ENCODE peak calls at places on chromosomes 3 and 15, in six cellular contexts. One of them, this sample, is unnamed.

GRCh38 chr3:119342176-119342575 is 48.0 kb downstream of the ARHGAP31 start:
- DNase-seq in IMR-90: no peak
- DNase-seq in mesendoderm: no peak
- DNase-seq in trophoblast cell: no peak
- DNase-seq in neuronal stem cell: no peak
- DNase-seq in H1: no peak
- DNase-seq in this sample: no peak

GRCh38 chr3:114973576-114973975 is 173.5 kb downstream of the ZBTB20 start:
- DNase-seq in IMR-90: no peak
- DNase-seq in mesendoderm: no peak
- DNase-seq in trophoblast cell: no peak
- DNase-seq in neuronal stem cell: peak
- DNase-seq in H1: no peak
- DNase-seq in this sample: no peak

GRCh38 chr3:146380052-146380451 is 89.3 kb downstream of the PLSCR2 start:
- DNase-seq in IMR-90: no peak
- DNase-seq in mesendoderm: no peak
- DNase-seq in trophoblast cell: no peak
- DNase-seq in neuronal stem cell: no peak
- DNase-seq in H1: no peak
- DNase-seq in this sample: no peak

GRCh38 chr3:49017978-49018706 is at the start of gene DALRD3:
- DNase-seq in IMR-90: peak
- DNase-seq in mesendoderm: peak
- DNase-seq in trophoblast cell: peak
- DNase-seq in neuronal stem cell: peak
- DNase-seq in H1: peak
- DNase-seq in this sample: peak

GRCh38 chr15:52289629-52290081 is 5.9 kb downstream of the MYO5C start:
- DNase-seq in IMR-90: no peak
- DNase-seq in mesendoderm: peak
- DNase-seq in trophoblast cell: no peak
- DNase-seq in neuronal stem cell: no peak
- DNase-seq in H1: peak
- DNase-seq in this sample: no peak

GRCh38 chr3:22922317-22922716 is 280.8 kb upstream of the UBE2E2 start:
- DNase-seq in IMR-90: peak
- DNase-seq in mesendoderm: peak
- DNase-seq in trophoblast cell: no peak
- DNase-seq in neuronal stem cell: no peak
- DNase-seq in H1: no peak
- DNase-seq in this sample: peak

GRCh38 chr3:38579146-38579545 is 70.3 kb downstream of the SCN5A start:
- DNase-seq in IMR-90: no peak
- DNase-seq in mesendoderm: peak
- DNase-seq in trophoblast cell: peak
- DNase-seq in neuronal stem cell: no peak
- DNase-seq in H1: peak
- DNase-seq in this sample: no peak

GRCh38 chr3:96012941-96013340 is 801.5 kb upstream of the EPHA6 start:
- DNase-seq in IMR-90: no peak
- DNase-seq in mesendoderm: no peak
- DNase-seq in trophoblast cell: no peak
- DNase-seq in neuronal stem cell: no peak
- DNase-seq in H1: no peak
- DNase-seq in this sample: no peak

GRCh38 chr15:78162038-78162437 is 12.9 kb downstream of the IDH3A start:
- DNase-seq in IMR-90: no peak
- DNase-seq in mesendoderm: no peak
- DNase-seq in trophoblast cell: no peak
- DNase-seq in neuronal stem cell: no peak
- DNase-seq in H1: no peak
- DNase-seq in this sample: no peak

GRCh38 chr3:58560771-58561311 is 16.4 kb downstream of the FAM107A start:
- DNase-seq in IMR-90: peak
- DNase-seq in mesendoderm: peak
- DNase-seq in trophoblast cell: peak
- DNase-seq in neuronal stem cell: peak
- DNase-seq in H1: peak
- DNase-seq in this sample: peak

GRCh38 chr3:162492446-162493081 is 996.0 kb downstream of the OTOL1 start:
- DNase-seq in IMR-90: peak
- DNase-seq in mesendoderm: no peak
- DNase-seq in trophoblast cell: peak
- DNase-seq in neuronal stem cell: no peak
- DNase-seq in H1: no peak
- DNase-seq in this sample: peak

GRCh38 chr15:92848852-92849598 is 51.1 kb upstream of the CHD2 start:
- DNase-seq in IMR-90: peak
- DNase-seq in mesendoderm: no peak
- DNase-seq in trophoblast cell: no peak
- DNase-seq in neuronal stem cell: no peak
- DNase-seq in H1: no peak
- DNase-seq in this sample: peak

GRCh38 chr15:52318729-52319500 is 23.3 kb upstream of the MYO5C start:
- DNase-seq in IMR-90: no peak
- DNase-seq in mesendoderm: no peak
- DNase-seq in trophoblast cell: no peak
- DNase-seq in neuronal stem cell: no peak
- DNase-seq in H1: no peak
- DNase-seq in this sample: no peak

GRCh38 chr3:43879166-43879565 is 188.4 kb downstream of the ABHD5 start:
- DNase-seq in IMR-90: no peak
- DNase-seq in mesendoderm: peak
- DNase-seq in trophoblast cell: peak
- DNase-seq in neuronal stem cell: peak
- DNase-seq in H1: peak
- DNase-seq in this sample: no peak

GRCh38 chr3:171458056-171458856 is 1.9 kb downstream of the TNIK start:
- DNase-seq in IMR-90: no peak
- DNase-seq in mesendoderm: peak
- DNase-seq in trophoblast cell: no peak
- DNase-seq in neuronal stem cell: peak
- DNase-seq in H1: no peak
- DNase-seq in this sample: peak

GRCh38 chr3:118960876-118961275 is 73.8 kb downstream of the IGSF11 start:
- DNase-seq in IMR-90: no peak
- DNase-seq in mesendoderm: no peak
- DNase-seq in trophoblast cell: no peak
- DNase-seq in neuronal stem cell: no peak
- DNase-seq in H1: no peak
- DNase-seq in this sample: no peak

GRCh38 chr3:9902372-9903237 is at the start of gene IL17RE:
- DNase-seq in IMR-90: no peak
- DNase-seq in mesendoderm: no peak
- DNase-seq in trophoblast cell: no peak
- DNase-seq in neuronal stem cell: no peak
- DNase-seq in H1: peak
- DNase-seq in this sample: no peak

GRCh38 chr3:55750525-55750924 is 263.4 kb upstream of the WNT5A start:
- DNase-seq in IMR-90: peak
- DNase-seq in mesendoderm: no peak
- DNase-seq in trophoblast cell: peak
- DNase-seq in neuronal stem cell: no peak
- DNase-seq in H1: no peak
- DNase-seq in this sample: peak

GRCh38 chr15:95097366-95097765 is 866.0 kb downstream of the MCTP2 start:
- DNase-seq in IMR-90: no peak
- DNase-seq in mesendoderm: no peak
- DNase-seq in trophoblast cell: no peak
- DNase-seq in neuronal stem cell: no peak
- DNase-seq in H1: no peak
- DNase-seq in this sample: no peak

GRCh38 chr3:64357481-64357880 is 132.2 kb upstream of the PRICKLE2 start:
- DNase-seq in IMR-90: no peak
- DNase-seq in mesendoderm: no peak
- DNase-seq in trophoblast cell: no peak
- DNase-seq in neuronal stem cell: no peak
- DNase-seq in H1: no peak
- DNase-seq in this sample: no peak

GRCh38 chr15:25372298-25372697 is 66.5 kb downstream of the UBE3A start:
- DNase-seq in IMR-90: peak
- DNase-seq in mesendoderm: no peak
- DNase-seq in trophoblast cell: no peak
- DNase-seq in neuronal stem cell: no peak
- DNase-seq in H1: no peak
- DNase-seq in this sample: peak

GRCh38 chr3:39149498-39150169 is 3.8 kb downstream of the CSRNP1 start:
- DNase-seq in IMR-90: no peak
- DNase-seq in mesendoderm: no peak
- DNase-seq in trophoblast cell: no peak
- DNase-seq in neuronal stem cell: no peak
- DNase-seq in H1: no peak
- DNase-seq in this sample: no peak

GRCh38 chr3:55540579-55540978 is 53.5 kb upstream of the WNT5A start:
- DNase-seq in IMR-90: no peak
- DNase-seq in mesendoderm: peak
- DNase-seq in trophoblast cell: no peak
- DNase-seq in neuronal stem cell: no peak
- DNase-seq in H1: no peak
- DNase-seq in this sample: no peak

GRCh38 chr15:69573815-69574472 is 121.3 kb downstream of the RPLP1 start:
- DNase-seq in IMR-90: peak
- DNase-seq in mesendoderm: no peak
- DNase-seq in trophoblast cell: no peak
- DNase-seq in neuronal stem cell: no peak
- DNase-seq in H1: no peak
- DNase-seq in this sample: peak

GRCh38 chr15:64807051-64807749 is 18.2 kb downstream of the PIF1 start:
- DNase-seq in IMR-90: no peak
- DNase-seq in mesendoderm: peak
- DNase-seq in trophoblast cell: no peak
- DNase-seq in neuronal stem cell: no peak
- DNase-seq in H1: peak
- DNase-seq in this sample: no peak
- H3K4ac ChIP-seq in IMR-90: no peak
- H3K4ac ChIP-seq in mesendoderm: peak
- H3K4ac ChIP-seq in trophoblast cell: no peak
- H3K4ac ChIP-seq in neuronal stem cell: no peak
- H3K4ac ChIP-seq in H1: peak
- H3K4ac ChIP-seq in this sample: no peak

DNA sequence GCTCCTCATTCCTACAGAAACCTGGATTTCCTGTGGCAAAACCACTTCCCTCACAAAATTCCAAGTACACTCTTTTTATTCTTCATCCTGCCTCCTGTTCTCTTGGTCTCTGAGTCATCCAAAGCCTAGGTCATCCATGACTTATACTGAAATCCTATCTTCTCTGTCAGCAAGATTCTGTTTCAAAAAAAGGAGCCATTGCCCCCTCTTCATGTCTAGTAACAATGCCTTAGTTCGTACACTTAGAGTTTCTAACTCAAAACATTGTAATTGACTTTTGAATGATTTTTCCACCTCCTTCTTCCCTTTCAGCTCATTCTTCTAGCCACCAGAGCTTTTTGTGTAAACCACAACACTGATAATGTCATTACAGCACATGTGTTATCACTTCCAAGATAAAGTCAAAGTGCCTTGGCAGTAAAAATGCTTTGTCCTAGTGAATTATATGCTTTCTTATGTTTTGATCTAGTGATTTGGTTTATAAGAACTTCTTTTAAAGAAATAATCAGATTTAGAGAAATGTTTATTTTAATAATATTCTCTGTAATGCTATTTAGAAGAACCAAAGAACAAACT is 256.5 kb upstream of the NECTIN3 start:
- DNase-seq in IMR-90: peak
- DNase-seq in mesendoderm: peak
- DNase-seq in trophoblast cell: no peak
- DNase-seq in neuronal stem cell: no peak
- DNase-seq in H1: no peak
- DNase-seq in this sample: peak
- H3K4me3 ChIP-seq in IMR-90: peak
- H3K4me3 ChIP-seq in mesendoderm: no peak
- H3K4me3 ChIP-seq in trophoblast cell: no peak
- H3K4me3 ChIP-seq in neuronal stem cell: no peak
- H3K4me3 ChIP-seq in H1: no peak
- H3K4me3 ChIP-seq in this sample: peak

DNA sequence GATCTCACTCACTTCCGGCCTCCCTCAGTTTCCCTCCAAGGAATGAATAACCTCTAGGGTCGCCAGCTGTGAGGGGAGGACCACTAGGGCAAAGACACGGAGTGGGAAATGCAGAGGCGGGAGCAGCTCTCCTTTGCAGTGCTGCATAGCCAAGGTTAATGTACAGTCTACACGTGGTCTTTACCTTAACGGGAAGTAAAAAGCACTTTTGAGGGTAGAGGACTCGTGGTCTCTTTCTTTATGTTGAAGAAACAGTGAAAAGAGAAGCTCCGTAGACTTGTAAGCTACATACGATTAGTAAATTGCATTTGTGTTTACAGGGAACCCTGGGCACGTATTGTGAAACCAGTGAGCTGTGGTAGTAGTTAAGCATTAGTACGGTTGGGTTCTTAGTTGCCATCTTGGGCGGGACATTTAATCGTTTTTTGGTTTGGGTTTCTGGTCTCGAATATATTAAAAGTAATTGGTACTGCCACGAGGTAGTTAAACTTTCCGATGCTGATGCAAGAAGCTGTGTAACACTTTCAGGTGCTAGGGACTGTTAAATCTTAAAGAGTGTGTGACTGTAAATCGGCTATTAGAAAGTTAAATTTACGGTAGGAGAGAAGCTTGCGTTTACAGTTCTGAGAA is 828 bp downstream of the U2SURP start:
- DNase-seq in IMR-90: peak
- DNase-seq in mesendoderm: peak
- DNase-seq in trophoblast cell: no peak
- DNase-seq in neuronal stem cell: no peak
- DNase-seq in H1: no peak
- DNase-seq in this sample: peak
- H3K4ac ChIP-seq in IMR-90: peak
- H3K4ac ChIP-seq in mesendoderm: peak
- H3K4ac ChIP-seq in trophoblast cell: peak
- H3K4ac ChIP-seq in neuronal stem cell: no peak
- H3K4ac ChIP-seq in H1: no peak
- H3K4ac ChIP-seq in this sample: peak

GRCh38 chr3:156594229-156594683 is 39.3 kb upstream of the SSR3 start:
- DNase-seq in IMR-90: no peak
- DNase-seq in mesendoderm: no peak
- DNase-seq in trophoblast cell: no peak
- DNase-seq in neuronal stem cell: no peak
- DNase-seq in H1: no peak
- DNase-seq in this sample: peak
- H3K4me3 ChIP-seq in IMR-90: no peak
- H3K4me3 ChIP-seq in mesendoderm: no peak
- H3K4me3 ChIP-seq in trophoblast cell: no peak
- H3K4me3 ChIP-seq in neuronal stem cell: no peak
- H3K4me3 ChIP-seq in H1: no peak
- H3K4me3 ChIP-seq in this sample: peak

GRCh38 chr3:188268336-188268735 is 114.4 kb downstream of the LPP start:
- DNase-seq in IMR-90: no peak
- DNase-seq in mesendoderm: no peak
- DNase-seq in trophoblast cell: no peak
- DNase-seq in neuronal stem cell: no peak
- DNase-seq in H1: no peak
- DNase-seq in this sample: no peak
- H3K4ac ChIP-seq in IMR-90: peak
- H3K4ac ChIP-seq in mesendoderm: no peak
- H3K4ac ChIP-seq in trophoblast cell: no peak
- H3K4ac ChIP-seq in neuronal stem cell: no peak
- H3K4ac ChIP-seq in H1: no peak
- H3K4ac ChIP-seq in this sample: peak